ENCODE peak calls at places on chromosomes 1 and 21, in nine cellular contexts. M is IMR-90; H is BE2C; Z is right atrium auricular region; K is mucosa of descending colon; A is endodermal cell; V is upper lobe of right lung; U is CD8-positive, alpha-beta T cell; R is iPS DF 6.9. Y is an unnamed sample.

GRCh38 chr1:173383341-173383740 is 93.8 kb upstream of the PRDX6 start:
- DNase-seq in M (peak; percentile 35), H (no peak), Z (no peak), K (no peak), A (no peak), V (no peak), U (no peak), R (no peak), Y (no peak)

GRCh38 chr1:26684763-26685162 is 11.1 kb upstream of the ARID1A start:
- DNase-seq in M (no peak), H (no peak), Z (no peak), K (no peak), A (no peak), V (no peak), U (no peak), R (no peak), Y (no peak)

GRCh38 chr1:53656062-53656915 is 82.7 kb downstream of the GLIS1 start:
- DNase-seq in M (peak; percentile 85), H (no peak), Z (no peak), K (peak; percentile 19), A (no peak), V (peak; percentile 19), U (no peak), R (no peak), Y (no peak)

GRCh38 chr1:109112056-109112651 is 1.8 kb upstream of the ELAPOR1 start:
- DNase-seq in M (peak; percentile 41), H (no peak), Z (no peak), K (no peak), A (no peak), V (no peak), U (no peak), R (no peak), Y (no peak)

GRCh38 chr1:62295921-62296451 is 23.2 kb downstream of the KANK4 start:
- DNase-seq in M (peak; percentile 38), H (no peak), Z (no peak), K (no peak), A (no peak), V (no peak), U (no peak), R (no peak), Y (no peak)

GRCh38 chr1:152003846-152004442 is 10.3 kb upstream of the S100A10 start:
- DNase-seq in M (no peak), H (peak; percentile 24), Z (no peak), K (no peak), A (peak; percentile 81), V (no peak), U (no peak), R (no peak), Y (no peak)

GRCh38 chr1:82329226-82329625 is 528.5 kb downstream of the ADGRL2 start:
- DNase-seq in M (no peak), H (no peak), Z (no peak), K (no peak), A (peak; percentile 70), V (no peak), U (no peak), R (no peak), Y (no peak)

GRCh38 chr1:117232551-117232950 is 21.8 kb upstream of the VTCN1 start:
- DNase-seq in M (no peak), H (no peak), Z (no peak), K (no peak), A (no peak), V (no peak), U (no peak), R (no peak), Y (no peak)

GRCh38 chr1:39046811-39047210 is 20.7 kb downstream of the NDUFS5 start:
- DNase-seq in M (no peak), H (no peak), Z (no peak), K (no peak), A (no peak), V (peak; percentile 6), U (no peak), R (no peak), Y (no peak)

GRCh38 chr1:184684285-184685077 is 70.2 kb downstream of the EDEM3 start:
- DNase-seq in M (no peak), H (peak; percentile 35), Z (no peak), K (no peak), A (no peak), V (no peak), U (no peak), R (no peak), Y (no peak)

GRCh38 chr1:12617511-12617900 is 504 bp downstream of the DHRS3 start:
- DNase-seq in M (no peak), H (no peak), Z (no peak), K (no peak), A (peak; percentile 49), V (no peak), U (no peak), R (no peak), Y (no peak)

GRCh38 chr1:197184190-197184589 is 37.7 kb upstream of the ASPM start:
- DNase-seq in M (peak; percentile 19), H (no peak), Z (no peak), K (no peak), A (no peak), V (no peak), U (no peak), R (no peak), Y (no peak)

GRCh38 chr1:107648071-107648470 is 316.9 kb downstream of the VAV3 start:
- DNase-seq in M (peak; percentile 78), H (no peak), Z (no peak), K (no peak), A (no peak), V (no peak), U (no peak), R (no peak), Y (no peak)

GRCh38 chr1:47766832-47767740 is 230.1 kb downstream of the TRABD2B start:
- DNase-seq in M (no peak), H (no peak), Z (no peak), K (no peak), A (no peak), V (no peak), U (no peak), R (no peak), Y (no peak)

GRCh38 chr21:32364801-32365200 is 28.0 kb downstream of the URB1 start:
- DNase-seq in M (no peak), H (no peak), Z (no peak), K (no peak), A (no peak), V (no peak), U (no peak), R (no peak), Y (no peak)

GRCh38 chr21:32367158-32367557 is 25.7 kb downstream of the URB1 start:
- DNase-seq in M (no peak), H (no peak), Z (no peak), K (no peak), A (no peak), V (no peak), U (no peak), R (no peak), Y (no peak)

GRCh38 chr21:32366191-32366590 is 26.6 kb downstream of the URB1 start:
- DNase-seq in M (no peak), H (no peak), Z (no peak), K (no peak), A (no peak), V (no peak), U (no peak), R (no peak), Y (no peak)

GRCh38 chr21:32360401-32360981 is 32.3 kb downstream of the URB1 start:
- DNase-seq in M (no peak), H (no peak), Z (no peak), K (no peak), A (no peak), V (no peak), U (no peak), R (no peak), Y (no peak)

GRCh38 chr21:32364387-32364786 is 28.4 kb downstream of the URB1 start:
- DNase-seq in M (no peak), H (no peak), Z (no peak), K (no peak), A (no peak), V (no peak), U (no peak), R (no peak), Y (no peak)
- H3K36me3 ChIP-seq in M (peaks cover 72% of the 10 kb centered on the region), H (peaks cover 78% of the 10 kb centered on the region), Z (peaks cover 87% of the 10 kb centered on the region), K (no peaks in the 10 kb centered on the region), A (peaks cover 76% of the 10 kb centered on the region), V (peaks cover 97% of the 10 kb centered on the region), U (peaks cover 62% of the 10 kb centered on the region), R (peaks cover 40% of the 10 kb centered on the region), Y (peaks cover 3% of the 10 kb centered on the region)

GRCh38 chr1:171585715-171586114 is 36.3 kb upstream of the MYOCOS start:
- DNase-seq in M (no peak), H (no peak), Z (no peak), K (no peak), A (no peak), V (no peak), U (no peak), R (no peak), Y (no peak)

GRCh38 chr1:171582589-171582988 is 39.5 kb upstream of the MYOCOS start:
- DNase-seq in M (no peak), H (no peak), Z (no peak), K (no peak), A (no peak), V (no peak), U (no peak), R (no peak), Y (no peak)

GRCh38 chr1:171581766-171582165 is 40.3 kb upstream of the MYOCOS start:
- DNase-seq in M (no peak), H (no peak), Z (no peak), K (no peak), A (no peak), V (no peak), U (no peak), R (no peak), Y (no peak)

GRCh38 chr1:171583581-171584194 is 38.4 kb upstream of the MYOCOS start:
- DNase-seq in M (peak; percentile 8), H (no peak), Z (no peak), K (no peak), A (no peak), V (no peak), U (no peak), R (no peak), Y (no peak)

GRCh38 chr1:171581226-171581625 is 40.8 kb upstream of the MYOCOS start:
- DNase-seq in M (no peak), H (no peak), Z (no peak), K (no peak), A (no peak), V (no peak), U (no peak), R (no peak), Y (no peak)
- H3K36me3 ChIP-seq in M (peaks cover 45% of the 10 kb centered on the region), H (peaks cover 83% of the 10 kb centered on the region), Z (peaks cover 85% of the 10 kb centered on the region), K (peaks cover 16% of the 10 kb centered on the region), A (peaks cover 88% of the 10 kb centered on the region), V (peaks cover 100% of the 10 kb centered on the region), U (peaks cover 63% of the 10 kb centered on the region), R (peaks cover 15% of the 10 kb centered on the region), Y (peaks cover 47% of the 10 kb centered on the region)

DNA sequence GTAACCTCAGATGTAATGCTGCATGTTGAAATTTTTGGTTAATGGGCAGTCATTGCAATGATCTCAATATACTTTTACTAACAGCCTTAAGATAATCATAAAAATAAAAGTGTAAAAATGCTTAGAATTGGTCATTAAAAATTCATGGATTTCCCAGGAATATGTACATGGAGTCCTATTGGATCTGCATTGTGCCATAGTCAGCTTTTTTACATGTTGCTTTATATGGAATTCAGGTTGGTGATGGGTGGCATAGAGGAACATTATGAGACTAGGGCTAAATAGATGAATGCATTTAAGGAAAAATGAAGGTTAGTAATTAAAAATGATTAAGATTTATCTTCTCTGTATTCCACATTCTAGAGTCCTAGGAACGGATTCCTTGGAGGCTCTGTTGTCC is 103.2 kb downstream of the SLC35F3 start:
- DNase-seq in M (no peak), H (no peak), Z (no peak), K (no peak), A (no peak), V (no peak), U (no peak), R (no peak), Y (no peak)
- H3K36me3 ChIP-seq in M (no peaks in the 10 kb centered on the region), H (no peaks in the 10 kb centered on the region), Z (no peaks in the 10 kb centered on the region), K (no peaks in the 10 kb centered on the region), A (no peaks in the 10 kb centered on the region), V (no peaks in the 10 kb centered on the region), U (no peaks in the 10 kb centered on the region), R (no peaks in the 10 kb centered on the region), Y (no peaks in the 10 kb centered on the region)

GRCh38 chr21:29637126-29637525 is 302.7 kb downstream of the GRIK1 start:
- DNase-seq in M (no peak), H (no peak), Z (no peak), K (no peak), A (no peak), V (no peak), U (no peak), R (no peak), Y (no peak)
- H3K36me3 ChIP-seq in M (no peaks in the 10 kb centered on the region), H (no peaks in the 10 kb centered on the region), Z (no peaks in the 10 kb centered on the region), K (no peaks in the 10 kb centered on the region), A (no peaks in the 10 kb centered on the region), V (no peaks in the 10 kb centered on the region), U (no peaks in the 10 kb centered on the region), R (no peaks in the 10 kb centered on the region), Y (no peaks in the 10 kb centered on the region)